ENCODE peak calls at places on chromosomes 11 and 22, in six cellular contexts. O, Y, J, U, W and M are unnamed samples.

GRCh38 chr22:29719894-29720645 is at the start of gene CABP7:
- DNase-seq in W (peak; percentile 70), J (no peak), O (no peak), Y (peak; percentile 7), U (peak; percentile 33), M (no peak)

GRCh38 chr11:97567801-97568200 is 1178.0 kb downstream of the JRKL start:
- DNase-seq in J (no peak), U (peak; percentile 0), W (no peak), O (no peak), Y (no peak), M (no peak)

GRCh38 chr11:128687321-128687720 is 6.6 kb upstream of the FLI1 start:
- DNase-seq in J (no peak), O (no peak), Y (no peak), U (peak; percentile 59), W (peak; percentile 75), M (no peak)

GRCh38 chr11:70048279-70049024 is 29.7 kb upstream of the ANO1 start:
- DNase-seq in Y (peak; percentile 99), W (peak; percentile 69), O (no peak), U (peak; percentile 10), J (peak; percentile 55), M (peak; percentile 23)

GRCh38 chr11:83102806-83103205 is 31.1 kb upstream of the RAB30 start:
- DNase-seq in J (no peak), U (no peak), Y (no peak), O (no peak), W (no peak), M (no peak)

GRCh38 chr11:2518112-2518982 is 73.5 kb downstream of the KCNQ1 start:
- DNase-seq in J (no peak), O (no peak), U (no peak), Y (no peak), W (peak; percentile 7), M (no peak)

GRCh38 chr11:67002297-67002913 is 20.5 kb upstream of the SYT12 start:
- DNase-seq in Y (no peak), W (peak; percentile 76), J (no peak), U (no peak), O (no peak), M (no peak)

GRCh38 chr22:41324818-41325528 is 23.6 kb downstream of the ZC3H7B start:
- DNase-seq in U (no peak), W (no peak), J (no peak), O (no peak), Y (no peak), M (no peak)

GRCh38 chr11:105609341-105609781 is 512 bp upstream of the GRIA4 start:
- DNase-seq in O (peak; percentile 75), J (peak; percentile 23), W (peak; percentile 63), U (peak; percentile 39), Y (peak; percentile 62), M (peak; percentile 50)

GRCh38 chr11:99884750-99885149 is 802.3 kb upstream of the ARHGAP42 start:
- DNase-seq in Y (no peak), U (no peak), W (no peak), O (no peak), J (no peak), M (no peak)

GRCh38 chr11:45209904-45210699 is 63.7 kb downstream of the PRDM11 start:
- DNase-seq in O (no peak), J (no peak), W (peak; percentile 73), U (peak; percentile 48), Y (no peak), M (peak; percentile 91)

GRCh38 chr22:23402275-23403151 is 177.6 kb downstream of the IGLL1 start:
- DNase-seq in O (peak; percentile 92), W (peak; percentile 93), Y (peak; percentile 74), U (peak; percentile 69), J (peak; percentile 66), M (peak; percentile 97)
- TF ChIP-seq EZH2phosphoT487 in O (no peak), W (no peak), Y (no peak), U (no peak), J (no peak), M (no peak)

DNA sequence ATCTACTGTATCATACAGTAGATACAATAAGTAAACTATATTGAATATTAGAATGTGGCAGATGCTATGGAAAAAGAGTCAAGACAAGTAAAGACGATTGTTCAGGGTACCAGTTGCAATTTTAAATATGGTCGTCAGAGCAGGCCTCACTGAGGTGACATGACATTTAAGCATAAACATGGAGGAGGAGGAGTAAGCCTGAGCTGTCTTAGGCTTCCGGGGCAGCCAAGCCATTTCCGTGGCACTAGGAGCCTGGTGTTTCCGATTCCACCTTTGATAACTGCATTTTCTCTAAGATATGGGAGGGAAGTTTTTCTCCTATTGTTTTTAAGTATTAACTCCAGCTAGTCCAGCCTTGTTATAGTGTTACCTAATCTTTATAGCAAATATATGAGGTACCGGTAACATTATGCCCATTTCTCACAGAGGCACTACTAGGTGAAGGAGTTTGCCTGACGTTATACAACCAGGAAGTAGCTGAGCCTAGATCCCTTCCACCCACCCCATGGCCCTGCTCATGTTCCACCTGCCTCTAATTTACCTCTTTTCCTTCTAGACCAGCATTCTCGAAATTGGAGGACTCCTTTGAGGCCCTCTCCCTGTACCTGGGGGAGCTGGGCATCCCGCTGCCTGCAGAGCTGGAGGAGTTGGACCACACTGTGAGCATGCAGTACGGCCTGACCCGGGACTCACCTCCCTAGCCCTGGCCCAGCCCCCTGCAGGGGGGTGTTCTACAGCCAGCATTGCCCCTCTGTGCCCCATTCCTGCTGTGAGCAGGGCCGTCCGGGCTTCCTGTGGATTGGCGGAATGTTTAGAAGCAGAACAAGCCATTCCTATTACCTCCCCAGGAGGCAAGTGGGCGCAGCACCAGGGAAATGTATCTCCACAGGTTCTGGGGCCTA is 14.3 kb downstream of the PIK3IP1 start:
- DNase-seq in U (no peak), J (no peak), W (no peak), Y (no peak), O (no peak), M (no peak)
- TF ChIP-seq EZH2phosphoT487 in U (no peak), J (no peak), W (no peak), Y (no peak), O (no peak), M (no peak)

GRCh38 chr22:19937616-19938473 is 3.7 kb upstream of the COMT start:
- DNase-seq in U (no peak), W (no peak), Y (no peak), J (no peak), O (no peak), M (no peak)
- TF ChIP-seq EZH2phosphoT487 in U (no peak), W (no peak), Y (no peak), J (no peak), O (no peak), M (no peak)

GRCh38 chr11:75793966-75794365 is 21.0 kb upstream of the UVRAG start:
- DNase-seq in W (no peak), J (no peak), Y (peak; percentile 51), U (no peak), O (no peak), M (no peak)

GRCh38 chr11:75796091-75796435 is 18.9 kb upstream of the UVRAG start:
- DNase-seq in U (no peak), Y (peak; percentile 31), O (no peak), W (no peak), J (no peak), M (no peak)

GRCh38 chr11:75797116-75797515 is 17.9 kb upstream of the UVRAG start:
- DNase-seq in W (no peak), J (no peak), U (no peak), Y (peak; percentile 66), O (no peak), M (no peak)

GRCh38 chr11:75792997-75793800 is 21.8 kb upstream of the UVRAG start:
- DNase-seq in J (no peak), Y (no peak), U (no peak), O (no peak), W (no peak), M (no peak)

GRCh38 chr11:75795276-75796090 is 19.5 kb upstream of the UVRAG start:
- DNase-seq in Y (peak; percentile 56), W (no peak), O (no peak), U (peak; percentile 21), J (no peak), M (no peak)
- TF ChIP-seq EZH2phosphoT487 in Y (no peak), W (no peak), O (no peak), U (no peak), J (no peak), M (no peak)

GRCh38 chr22:45960477-45961386 is 16.2 kb downstream of the WNT7B start:
- DNase-seq in J (no peak), U (no peak), W (no peak), O (no peak), Y (no peak), M (no peak)
- TF ChIP-seq EZH2phosphoT487 in J (no peak), U (no peak), W (no peak), O (no peak), Y (no peak), M (no peak)

GRCh38 chr11:96219981-96220623 is 122.9 kb downstream of the MAML2 start:
- DNase-seq in W (peak; percentile 26), Y (peak; percentile 70), J (no peak), O (no peak), U (peak; percentile 88), M (no peak)
- TF ChIP-seq EZH2phosphoT487 in W (no peak), Y (no peak), J (no peak), O (no peak), U (no peak), M (no peak)

DNA sequence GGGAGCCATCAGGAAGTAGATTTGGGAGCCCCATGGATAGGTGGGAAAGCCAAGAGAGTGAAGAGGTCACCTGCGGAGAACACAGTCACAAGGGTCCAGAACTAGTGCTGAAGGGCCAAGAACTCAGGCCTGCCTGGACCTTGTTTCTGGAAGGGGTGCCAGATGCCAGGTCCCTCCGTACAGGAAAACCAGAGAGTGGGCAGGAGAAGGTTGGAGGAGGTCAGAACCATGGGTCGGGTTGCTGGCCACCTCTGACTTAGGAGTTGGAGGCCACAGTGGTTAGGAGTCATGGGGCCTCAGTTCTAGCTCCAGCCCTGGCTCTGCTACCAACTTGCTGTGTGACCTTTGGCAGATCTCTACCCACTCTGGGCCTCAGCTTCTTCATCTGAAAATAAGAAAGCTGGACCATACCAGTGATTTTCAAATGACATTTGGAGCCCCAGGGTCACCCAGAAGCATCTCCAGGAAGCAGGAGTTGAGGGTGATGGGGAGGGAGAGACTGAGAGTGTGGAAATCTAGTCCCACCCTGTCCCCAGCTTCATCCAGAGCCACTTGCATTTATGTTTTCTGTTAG is 20.8 kb upstream of the TUB start:
- DNase-seq in J (no peak), O (no peak), W (no peak), U (no peak), Y (no peak), M (no peak)
- TF ChIP-seq EZH2phosphoT487 in J (no peak), O (no peak), W (no peak), U (no peak), Y (no peak), M (no peak)